ENCODE peak calls at places on chromosomes 4 and X, in eight cellular contexts. One of them, this sample, is unnamed.

GRCh38 chr4:13476915-13477314 is 7.2 kb downstream of the RAB28 start:
- DNase-seq in activated B cell treated with CpG ODN at 0.5 μM for 24 hours: no peak
- DNase-seq in OCI-LY7: no peak
- DNase-seq in nephron progenitor cell: no peak
- DNase-seq in transverse colon: no peak
- DNase-seq in IMR-90: peak; percentile 91
- DNase-seq in PC-3: peak; percentile 2
- DNase-seq in fibroblast of mammary gland: peak; percentile 19
- DNase-seq in this sample: no peak

GRCh38 chr4:2428496-2429213 is 9.9 kb downstream of the CFAP99 start:
- DNase-seq in activated B cell treated with CpG ODN at 0.5 μM for 24 hours: no peak
- DNase-seq in OCI-LY7: no peak
- DNase-seq in nephron progenitor cell: no peak
- DNase-seq in transverse colon: no peak
- DNase-seq in IMR-90: no peak
- DNase-seq in PC-3: no peak
- DNase-seq in fibroblast of mammary gland: no peak
- DNase-seq in this sample: no peak

GRCh38 chrX:106611682-106612402 is at the start of gene RADX:
- DNase-seq in activated B cell treated with CpG ODN at 0.5 μM for 24 hours: peak; percentile 66
- DNase-seq in OCI-LY7: peak; percentile 91
- DNase-seq in nephron progenitor cell: peak; percentile 84
- DNase-seq in transverse colon: peak; percentile 86
- DNase-seq in IMR-90: peak; percentile 45
- DNase-seq in PC-3: peak; percentile 45
- DNase-seq in fibroblast of mammary gland: peak; percentile 55
- DNase-seq in this sample: no peak

GRCh38 chr4:186812592-186812991 is 88.9 kb upstream of the FAT1 start:
- DNase-seq in activated B cell treated with CpG ODN at 0.5 μM for 24 hours: no peak
- DNase-seq in OCI-LY7: no peak
- DNase-seq in nephron progenitor cell: no peak
- DNase-seq in transverse colon: no peak
- DNase-seq in IMR-90: no peak
- DNase-seq in PC-3: no peak
- DNase-seq in fibroblast of mammary gland: no peak
- DNase-seq in this sample: no peak

GRCh38 chr4:76748649-76749048 is 149.3 kb downstream of the SOWAHB start:
- DNase-seq in activated B cell treated with CpG ODN at 0.5 μM for 24 hours: no peak
- DNase-seq in OCI-LY7: peak; percentile 9
- DNase-seq in nephron progenitor cell: no peak
- DNase-seq in transverse colon: peak; percentile 63
- DNase-seq in IMR-90: peak; percentile 41
- DNase-seq in PC-3: peak; percentile 49
- DNase-seq in fibroblast of mammary gland: peak; percentile 59
- DNase-seq in this sample: no peak

GRCh38 chr4:156408749-156409148 is 455.1 kb upstream of the CTSO start:
- DNase-seq in activated B cell treated with CpG ODN at 0.5 μM for 24 hours: no peak
- DNase-seq in OCI-LY7: no peak
- DNase-seq in nephron progenitor cell: no peak
- DNase-seq in transverse colon: no peak
- DNase-seq in IMR-90: peak; percentile 8
- DNase-seq in PC-3: peak; percentile 24
- DNase-seq in fibroblast of mammary gland: no peak
- DNase-seq in this sample: no peak

GRCh38 chrX:119870626-119871131 is 854 bp downstream of the RNF113A start:
- DNase-seq in activated B cell treated with CpG ODN at 0.5 μM for 24 hours: peak; percentile 14
- DNase-seq in OCI-LY7: peak; percentile 55
- DNase-seq in nephron progenitor cell: peak; percentile 17
- DNase-seq in transverse colon: peak; percentile 29
- DNase-seq in IMR-90: peak; percentile 23
- DNase-seq in PC-3: peak; percentile 33
- DNase-seq in fibroblast of mammary gland: no peak
- DNase-seq in this sample: no peak

GRCh38 chrX:22674947-22675346 is 324.8 kb upstream of the DDX53 start:
- DNase-seq in activated B cell treated with CpG ODN at 0.5 μM for 24 hours: no peak
- DNase-seq in OCI-LY7: no peak
- DNase-seq in nephron progenitor cell: no peak
- DNase-seq in transverse colon: no peak
- DNase-seq in IMR-90: no peak
- DNase-seq in PC-3: no peak
- DNase-seq in fibroblast of mammary gland: no peak
- DNase-seq in this sample: no peak

GRCh38 chrX:128106630-128107029 is 54.4 kb upstream of the ACTRT1 start:
- DNase-seq in activated B cell treated with CpG ODN at 0.5 μM for 24 hours: no peak
- DNase-seq in OCI-LY7: peak; percentile 0
- DNase-seq in nephron progenitor cell: peak; percentile 2
- DNase-seq in transverse colon: no peak
- DNase-seq in IMR-90: no peak
- DNase-seq in PC-3: peak; percentile 42
- DNase-seq in fibroblast of mammary gland: no peak
- DNase-seq in this sample: no peak

GRCh38 chr4:151559595-151559994 is 150.6 kb downstream of the FHIP1A start:
- DNase-seq in activated B cell treated with CpG ODN at 0.5 μM for 24 hours: no peak
- DNase-seq in OCI-LY7: no peak
- DNase-seq in nephron progenitor cell: no peak
- DNase-seq in transverse colon: no peak
- DNase-seq in IMR-90: no peak
- DNase-seq in PC-3: no peak
- DNase-seq in fibroblast of mammary gland: no peak
- DNase-seq in this sample: no peak

GRCh38 chr4:74364649-74365491 is at the start of gene EREG:
- DNase-seq in activated B cell treated with CpG ODN at 0.5 μM for 24 hours: peak; percentile 25
- DNase-seq in OCI-LY7: no peak
- DNase-seq in nephron progenitor cell: peak; percentile 76
- DNase-seq in transverse colon: peak; percentile 30
- DNase-seq in IMR-90: peak; percentile 62
- DNase-seq in PC-3: no peak
- DNase-seq in fibroblast of mammary gland: peak; percentile 66
- DNase-seq in this sample: no peak

GRCh38 chr4:26320159-26320452 is 708 bp upstream of the RBPJ start:
- DNase-seq in activated B cell treated with CpG ODN at 0.5 μM for 24 hours: no peak
- DNase-seq in OCI-LY7: peak; percentile 75
- DNase-seq in nephron progenitor cell: no peak
- DNase-seq in transverse colon: no peak
- DNase-seq in IMR-90: peak; percentile 28
- DNase-seq in PC-3: no peak
- DNase-seq in fibroblast of mammary gland: peak; percentile 33
- DNase-seq in this sample: no peak

GRCh38 chr4:26317766-26318165 is 3.0 kb upstream of the RBPJ start:
- DNase-seq in activated B cell treated with CpG ODN at 0.5 μM for 24 hours: no peak
- DNase-seq in OCI-LY7: no peak
- DNase-seq in nephron progenitor cell: no peak
- DNase-seq in transverse colon: no peak
- DNase-seq in IMR-90: no peak
- DNase-seq in PC-3: no peak
- DNase-seq in fibroblast of mammary gland: no peak
- DNase-seq in this sample: no peak

GRCh38 chr4:26320453-26321325 is at the start of gene RBPJ:
- DNase-seq in activated B cell treated with CpG ODN at 0.5 μM for 24 hours: peak; percentile 80
- DNase-seq in OCI-LY7: peak; percentile 85
- DNase-seq in nephron progenitor cell: peak; percentile 95
- DNase-seq in transverse colon: peak; percentile 90
- DNase-seq in IMR-90: peak; percentile 99
- DNase-seq in PC-3: peak; percentile 92
- DNase-seq in fibroblast of mammary gland: peak; percentile 95
- DNase-seq in this sample: peak; percentile 64

GRCh38 chr4:26321326-26322276 is 787 bp downstream of the RBPJ start:
- DNase-seq in activated B cell treated with CpG ODN at 0.5 μM for 24 hours: no peak
- DNase-seq in OCI-LY7: peak; percentile 50
- DNase-seq in nephron progenitor cell: peak; percentile 61
- DNase-seq in transverse colon: peak; percentile 37
- DNase-seq in IMR-90: peak; percentile 41
- DNase-seq in PC-3: no peak
- DNase-seq in fibroblast of mammary gland: no peak
- DNase-seq in this sample: no peak

GRCh38 chr4:26319467-26320158 is 1.2 kb upstream of the RBPJ start:
- DNase-seq in activated B cell treated with CpG ODN at 0.5 μM for 24 hours: peak; percentile 88
- DNase-seq in OCI-LY7: peak; percentile 99
- DNase-seq in nephron progenitor cell: peak; percentile 97
- DNase-seq in transverse colon: peak; percentile 99
- DNase-seq in IMR-90: peak; percentile 100
- DNase-seq in PC-3: peak; percentile 98
- DNase-seq in fibroblast of mammary gland: peak; percentile 100
- DNase-seq in this sample: peak; percentile 68
- TF ChIP-seq CTCF in activated B cell treated with CpG ODN at 0.5 μM for 24 hours: no peak
- TF ChIP-seq CTCF in OCI-LY7: peak; percentile 28
- TF ChIP-seq CTCF in nephron progenitor cell: no peak
- TF ChIP-seq CTCF in transverse colon: no peak
- TF ChIP-seq CTCF in IMR-90: peak; percentile 27
- TF ChIP-seq CTCF in PC-3: no peak
- TF ChIP-seq CTCF in fibroblast of mammary gland: no peak
- TF ChIP-seq CTCF in this sample: no peak

DNA sequence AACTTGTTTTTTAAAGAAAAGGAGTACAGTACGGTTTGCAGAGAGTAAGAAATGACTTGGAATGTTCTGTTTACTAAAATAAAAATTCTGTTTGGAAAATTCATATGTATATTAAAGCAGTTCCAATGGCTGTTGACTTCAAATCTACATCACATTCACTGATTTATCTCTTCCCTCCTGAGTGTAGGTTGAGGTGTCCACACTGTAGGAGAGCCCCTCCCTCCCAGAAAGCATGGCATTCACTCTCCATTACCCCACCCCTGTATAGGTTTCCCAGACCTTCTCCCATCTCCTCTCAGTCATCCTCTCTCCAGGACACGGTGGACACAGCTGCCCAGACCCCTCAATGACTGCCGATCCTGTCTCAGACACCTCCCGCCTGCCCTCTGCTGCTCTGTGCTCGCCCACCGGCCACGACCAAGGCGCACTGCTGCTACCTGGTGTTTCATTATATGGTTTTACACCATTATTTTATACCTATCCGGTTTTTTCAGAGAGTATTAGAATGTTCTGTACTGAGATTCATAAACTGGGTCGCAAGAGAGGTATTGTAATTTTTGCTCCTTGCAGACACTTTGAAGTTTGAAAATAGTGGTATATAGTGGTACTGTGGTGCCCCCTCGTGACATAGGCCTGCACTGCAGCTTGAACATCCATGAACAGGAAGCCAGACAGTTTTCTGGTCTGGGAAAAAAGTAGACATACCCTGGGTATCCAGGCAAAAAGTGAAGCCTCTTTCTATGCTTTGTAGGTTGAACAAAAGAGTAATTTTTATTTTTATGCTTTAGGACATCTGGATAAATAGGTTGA is 38.8 kb upstream of the BEX4 start:
- DNase-seq in activated B cell treated with CpG ODN at 0.5 μM for 24 hours: no peak
- DNase-seq in OCI-LY7: peak; percentile 19
- DNase-seq in nephron progenitor cell: peak; percentile 73
- DNase-seq in transverse colon: peak; percentile 59
- DNase-seq in IMR-90: peak; percentile 38
- DNase-seq in PC-3: peak; percentile 76
- DNase-seq in fibroblast of mammary gland: peak; percentile 50
- DNase-seq in this sample: peak; percentile 17
- TF ChIP-seq CTCF in activated B cell treated with CpG ODN at 0.5 μM for 24 hours: no peak
- TF ChIP-seq CTCF in OCI-LY7: peak; percentile 74
- TF ChIP-seq CTCF in nephron progenitor cell: peak; percentile 67
- TF ChIP-seq CTCF in transverse colon: peak; percentile 52
- TF ChIP-seq CTCF in IMR-90: peak; percentile 73
- TF ChIP-seq CTCF in PC-3: peak; percentile 88
- TF ChIP-seq CTCF in fibroblast of mammary gland: peak; percentile 86
- TF ChIP-seq CTCF in this sample: peak; percentile 59

DNA sequence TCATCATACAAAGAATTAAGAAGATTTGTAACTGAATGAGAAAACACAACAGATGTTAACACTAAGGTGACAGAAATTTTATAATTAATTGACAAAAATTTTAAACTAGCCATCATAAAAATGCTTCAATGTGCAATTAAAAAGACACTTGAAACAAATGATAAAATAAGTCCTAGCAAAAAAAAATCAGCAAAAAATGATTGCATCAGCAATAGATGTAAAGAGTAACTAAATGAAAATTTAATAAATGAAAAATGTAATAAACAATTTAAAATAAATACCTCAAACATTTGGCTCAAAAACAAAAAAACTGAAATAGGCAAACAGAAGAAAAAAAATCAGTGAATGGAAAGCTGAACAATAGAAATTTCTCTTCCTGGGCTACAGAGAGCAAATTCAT is 380.7 kb upstream of the GALNTL6 start:
- DNase-seq in activated B cell treated with CpG ODN at 0.5 μM for 24 hours: no peak
- DNase-seq in OCI-LY7: no peak
- DNase-seq in nephron progenitor cell: no peak
- DNase-seq in transverse colon: no peak
- DNase-seq in IMR-90: no peak
- DNase-seq in PC-3: no peak
- DNase-seq in fibroblast of mammary gland: no peak
- DNase-seq in this sample: no peak
- TF ChIP-seq CTCF in activated B cell treated with CpG ODN at 0.5 μM for 24 hours: no peak
- TF ChIP-seq CTCF in OCI-LY7: no peak
- TF ChIP-seq CTCF in nephron progenitor cell: no peak
- TF ChIP-seq CTCF in transverse colon: no peak
- TF ChIP-seq CTCF in IMR-90: no peak
- TF ChIP-seq CTCF in PC-3: no peak
- TF ChIP-seq CTCF in fibroblast of mammary gland: no peak
- TF ChIP-seq CTCF in this sample: no peak

GRCh38 chr4:4884611-4885010 is 25.1 kb downstream of the MSX1 start:
- DNase-seq in activated B cell treated with CpG ODN at 0.5 μM for 24 hours: no peak
- DNase-seq in OCI-LY7: no peak
- DNase-seq in nephron progenitor cell: no peak
- DNase-seq in transverse colon: no peak
- DNase-seq in IMR-90: no peak
- DNase-seq in PC-3: no peak
- DNase-seq in fibroblast of mammary gland: no peak
- DNase-seq in this sample: no peak

GRCh38 chr4:4881432-4881831 is 22.0 kb downstream of the MSX1 start:
- DNase-seq in activated B cell treated with CpG ODN at 0.5 μM for 24 hours: no peak
- DNase-seq in OCI-LY7: no peak
- DNase-seq in nephron progenitor cell: no peak
- DNase-seq in transverse colon: no peak
- DNase-seq in IMR-90: no peak
- DNase-seq in PC-3: no peak
- DNase-seq in fibroblast of mammary gland: no peak
- DNase-seq in this sample: no peak

GRCh38 chr4:4875611-4876010 is 16.1 kb downstream of the MSX1 start:
- DNase-seq in activated B cell treated with CpG ODN at 0.5 μM for 24 hours: no peak
- DNase-seq in OCI-LY7: no peak
- DNase-seq in nephron progenitor cell: no peak
- DNase-seq in transverse colon: no peak
- DNase-seq in IMR-90: no peak
- DNase-seq in PC-3: no peak
- DNase-seq in fibroblast of mammary gland: no peak
- DNase-seq in this sample: no peak

GRCh38 chr4:4876945-4877661 is 17.6 kb downstream of the MSX1 start:
- DNase-seq in activated B cell treated with CpG ODN at 0.5 μM for 24 hours: no peak
- DNase-seq in OCI-LY7: no peak
- DNase-seq in nephron progenitor cell: no peak
- DNase-seq in transverse colon: no peak
- DNase-seq in IMR-90: no peak
- DNase-seq in PC-3: no peak
- DNase-seq in fibroblast of mammary gland: no peak
- DNase-seq in this sample: no peak

GRCh38 chr4:4880492-4880891 is 21.0 kb downstream of the MSX1 start:
- DNase-seq in activated B cell treated with CpG ODN at 0.5 μM for 24 hours: no peak
- DNase-seq in OCI-LY7: peak; percentile 9
- DNase-seq in nephron progenitor cell: no peak
- DNase-seq in transverse colon: no peak
- DNase-seq in IMR-90: no peak
- DNase-seq in PC-3: peak; percentile 29
- DNase-seq in fibroblast of mammary gland: no peak
- DNase-seq in this sample: no peak
- TF ChIP-seq CTCF in activated B cell treated with CpG ODN at 0.5 μM for 24 hours: no peak
- TF ChIP-seq CTCF in OCI-LY7: peak; percentile 79
- TF ChIP-seq CTCF in nephron progenitor cell: no peak
- TF ChIP-seq CTCF in transverse colon: no peak
- TF ChIP-seq CTCF in IMR-90: peak; percentile 52
- TF ChIP-seq CTCF in PC-3: peak; percentile 55
- TF ChIP-seq CTCF in fibroblast of mammary gland: peak; percentile 37
- TF ChIP-seq CTCF in this sample: peak; percentile 49